ENCODE peak calls at places on chromosomes 6 and 20, in four cellular contexts. One of them, this sample, is unnamed.

GRCh38 chr20:10448270-10449156 is 13.4 kb downstream of the SLX4IP start:
- DNase-seq in ovary: no peak
- DNase-seq in uterus: no peak
- DNase-seq in HCT116: no peak
- DNase-seq in this sample: no peak

GRCh38 chr6:158850807-158851115 is 31.6 kb upstream of the EZR start:
- DNase-seq in ovary: no peak
- DNase-seq in HCT116: no peak
- DNase-seq in uterus: no peak
- DNase-seq in this sample: no peak

GRCh38 chr6:95784869-95785268 is 207.5 kb downstream of the MANEA start:
- DNase-seq in uterus: no peak
- DNase-seq in HCT116: no peak
- DNase-seq in ovary: no peak
- DNase-seq in this sample: no peak

GRCh38 chr20:58647162-58647813 is 3.8 kb upstream of the STX16 start:
- DNase-seq in HCT116: no peak
- DNase-seq in uterus: no peak
- DNase-seq in ovary: no peak
- DNase-seq in this sample: no peak

GRCh38 chr6:50147371-50147770 is 97.6 kb upstream of the DEFB112 start:
- DNase-seq in HCT116: no peak
- DNase-seq in ovary: no peak
- DNase-seq in uterus: no peak
- DNase-seq in this sample: no peak

GRCh38 chr20:37285664-37286374 is 3.6 kb upstream of the MANBAL start:
- DNase-seq in HCT116: no peak
- DNase-seq in uterus: no peak
- DNase-seq in ovary: no peak
- DNase-seq in this sample: no peak

GRCh38 chr6:133223458-133224014 is 17.6 kb upstream of the EYA4 start:
- DNase-seq in uterus: no peak
- DNase-seq in HCT116: no peak
- DNase-seq in ovary: no peak
- DNase-seq in this sample: no peak

GRCh38 chr6:106608080-106608668 is 21.1 kb downstream of the RTN4IP1 start:
- DNase-seq in ovary: no peak
- DNase-seq in uterus: no peak
- DNase-seq in HCT116: peak
- DNase-seq in this sample: no peak

GRCh38 chr6:82362868-82363267 is 749 bp upstream of the TPBG start:
- DNase-seq in uterus: peak
- DNase-seq in ovary: no peak
- DNase-seq in HCT116: no peak
- DNase-seq in this sample: no peak

GRCh38 chr6:141963543-141964295 is 169.0 kb upstream of the GJE1 start:
- DNase-seq in HCT116: no peak
- DNase-seq in ovary: no peak
- DNase-seq in uterus: no peak
- DNase-seq in this sample: no peak

GRCh38 chr6:42349753-42350573 is 101.8 kb downstream of the TRERF1 start:
- DNase-seq in ovary: no peak
- DNase-seq in uterus: no peak
- DNase-seq in HCT116: no peak
- DNase-seq in this sample: no peak

GRCh38 chr6:163529605-163530004 is 115.1 kb downstream of the QKI start:
- DNase-seq in HCT116: no peak
- DNase-seq in ovary: no peak
- DNase-seq in uterus: no peak
- DNase-seq in this sample: no peak

GRCh38 chr20:48025661-48026060 is 240.4 kb upstream of the SULF2 start:
- DNase-seq in ovary: no peak
- DNase-seq in HCT116: no peak
- DNase-seq in uterus: no peak
- DNase-seq in this sample: no peak

GRCh38 chr6:110367001-110367400 is 8.9 kb upstream of the METTL24 start:
- DNase-seq in uterus: no peak
- DNase-seq in ovary: no peak
- DNase-seq in HCT116: no peak
- DNase-seq in this sample: no peak

GRCh38 chr6:170284126-170284773 is 6.6 kb downstream of the DLL1 start:
- DNase-seq in ovary: peak
- DNase-seq in uterus: no peak
- DNase-seq in HCT116: no peak
- DNase-seq in this sample: no peak

GRCh38 chr20:62499758-62500236 is 24.0 kb upstream of the GATA5 start:
- DNase-seq in HCT116: no peak
- DNase-seq in uterus: no peak
- DNase-seq in ovary: no peak
- DNase-seq in this sample: no peak

GRCh38 chr6:92180090-92180489 is 1239.3 kb downstream of the EPHA7 start:
- DNase-seq in HCT116: no peak
- DNase-seq in ovary: no peak
- DNase-seq in uterus: no peak
- DNase-seq in this sample: no peak

GRCh38 chr6:13367396-13367795 is 39.1 kb upstream of the TBC1D7 start:
- DNase-seq in uterus: no peak
- DNase-seq in HCT116: no peak
- DNase-seq in ovary: no peak
- DNase-seq in this sample: no peak

GRCh38 chr6:74657033-74657432 is 548.8 kb downstream of the COL12A1 start:
- DNase-seq in HCT116: no peak
- DNase-seq in ovary: no peak
- DNase-seq in uterus: no peak
- DNase-seq in this sample: no peak

GRCh38 chr20:4090756-4091331 is 75.5 kb upstream of the RNF24 start:
- DNase-seq in uterus: no peak
- DNase-seq in HCT116: no peak
- DNase-seq in ovary: no peak
- DNase-seq in this sample: no peak

DNA sequence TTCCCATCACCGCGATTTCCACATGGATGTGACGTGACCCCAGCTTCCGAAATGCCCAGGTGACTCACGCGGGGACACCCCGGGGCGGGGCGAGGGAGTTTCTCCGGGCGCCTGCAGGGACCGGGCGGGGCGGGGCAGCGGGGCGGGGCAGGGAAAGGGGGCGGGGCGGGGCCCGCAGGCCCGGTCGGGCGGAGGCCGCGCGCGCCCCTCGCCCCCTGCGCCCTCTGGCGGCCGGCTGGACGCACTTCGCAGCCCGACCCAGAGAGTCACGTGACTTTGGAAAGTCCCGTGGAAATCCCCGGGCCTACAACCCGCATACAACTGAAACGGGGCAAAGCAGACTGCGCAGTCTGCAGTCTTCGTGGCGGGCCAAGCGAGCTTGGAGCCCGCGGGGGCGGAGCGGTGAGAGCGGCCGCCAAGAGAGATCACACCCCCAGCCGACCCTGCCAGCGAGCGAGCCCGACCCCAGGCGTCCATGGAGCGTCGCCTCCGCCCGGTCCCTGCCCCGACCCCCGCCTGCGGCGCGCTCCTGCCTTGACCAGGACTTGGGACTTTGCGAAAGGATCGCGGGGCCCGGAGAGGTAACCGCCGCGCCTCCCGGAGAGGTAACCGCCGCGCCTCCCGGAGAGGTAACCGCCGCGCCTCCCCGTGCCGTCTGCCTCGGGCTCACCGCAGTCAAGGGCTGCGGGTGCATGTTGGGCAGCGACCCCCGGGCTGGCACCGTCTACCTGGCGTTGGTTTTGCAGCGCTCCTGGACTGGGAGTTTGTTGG is at the start of gene TNFAIP3:
- DNase-seq in ovary: peak
- DNase-seq in uterus: peak
- DNase-seq in HCT116: peak
- DNase-seq in this sample: peak
- TF ChIP-seq POLR2A in ovary: peak
- TF ChIP-seq POLR2A in uterus: peak
- TF ChIP-seq POLR2A in HCT116: no peak
- TF ChIP-seq POLR2A in this sample: peak

DNA sequence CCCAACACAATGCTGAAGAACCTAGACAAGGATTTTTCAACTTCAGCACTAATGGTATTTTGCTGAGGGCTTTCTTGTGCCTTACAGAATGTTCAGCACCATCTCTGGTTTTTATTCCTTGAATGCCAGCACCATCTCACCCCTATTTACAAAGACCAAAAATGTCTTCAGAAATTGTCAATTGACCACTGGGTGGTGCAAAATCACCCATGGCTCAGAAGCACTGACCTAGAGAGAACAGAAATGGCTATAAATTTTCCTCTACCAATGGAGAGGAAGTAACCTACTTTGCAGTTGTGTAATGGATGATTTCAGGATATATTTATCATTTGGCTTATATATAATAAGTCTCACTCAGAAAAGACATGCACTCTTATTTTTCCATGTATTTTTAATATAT is 431.0 kb upstream of the IRAK1BP1 start:
- DNase-seq in uterus: no peak
- DNase-seq in ovary: no peak
- DNase-seq in HCT116: peak
- DNase-seq in this sample: no peak
- TF ChIP-seq CTCF in uterus: no peak
- TF ChIP-seq CTCF in ovary: no peak
- TF ChIP-seq CTCF in HCT116: peak
- TF ChIP-seq CTCF in this sample: no peak

GRCh38 chr6:33549196-33549595 is 30.9 kb downstream of the BAK1 start:
- DNase-seq in uterus: no peak
- DNase-seq in HCT116: no peak
- DNase-seq in ovary: no peak
- DNase-seq in this sample: no peak

GRCh38 chr6:33546766-33547165 is 33.3 kb downstream of the BAK1 start:
- DNase-seq in HCT116: no peak
- DNase-seq in uterus: no peak
- DNase-seq in ovary: no peak
- DNase-seq in this sample: no peak

GRCh38 chr6:33551538-33551937 is 28.5 kb downstream of the BAK1 start:
- DNase-seq in ovary: no peak
- DNase-seq in HCT116: no peak
- DNase-seq in uterus: no peak
- DNase-seq in this sample: no peak

GRCh38 chr6:33549896-33550295 is 30.2 kb downstream of the BAK1 start:
- DNase-seq in uterus: no peak
- DNase-seq in ovary: no peak
- DNase-seq in HCT116: no peak
- DNase-seq in this sample: no peak

GRCh38 chr6:33547499-33547898 is 32.6 kb downstream of the BAK1 start:
- DNase-seq in HCT116: no peak
- DNase-seq in ovary: no peak
- DNase-seq in uterus: no peak
- DNase-seq in this sample: no peak
- H3K27ac ChIP-seq in HCT116: no peak
- H3K27ac ChIP-seq in ovary: no peak
- H3K27ac ChIP-seq in uterus: no peak
- H3K27ac ChIP-seq in this sample: no peak

GRCh38 chr20:38875170-38875993 is 50.8 kb upstream of the FAM83D start:
- DNase-seq in uterus: peak
- DNase-seq in HCT116: no peak
- DNase-seq in ovary: no peak
- DNase-seq in this sample: no peak
- TF ChIP-seq POLR2A in uterus: no peak
- TF ChIP-seq POLR2A in HCT116: no peak
- TF ChIP-seq POLR2A in ovary: no peak
- TF ChIP-seq POLR2A in this sample: no peak

GRCh38 chr6:116439572-116439971 is 21.6 kb upstream of the CALHM6 start:
- DNase-seq in HCT116: no peak
- DNase-seq in ovary: no peak
- DNase-seq in uterus: no peak
- DNase-seq in this sample: no peak
- TF ChIP-seq CTCF in HCT116: no peak
- TF ChIP-seq CTCF in ovary: no peak
- TF ChIP-seq CTCF in uterus: no peak
- TF ChIP-seq CTCF in this sample: no peak

DNA sequence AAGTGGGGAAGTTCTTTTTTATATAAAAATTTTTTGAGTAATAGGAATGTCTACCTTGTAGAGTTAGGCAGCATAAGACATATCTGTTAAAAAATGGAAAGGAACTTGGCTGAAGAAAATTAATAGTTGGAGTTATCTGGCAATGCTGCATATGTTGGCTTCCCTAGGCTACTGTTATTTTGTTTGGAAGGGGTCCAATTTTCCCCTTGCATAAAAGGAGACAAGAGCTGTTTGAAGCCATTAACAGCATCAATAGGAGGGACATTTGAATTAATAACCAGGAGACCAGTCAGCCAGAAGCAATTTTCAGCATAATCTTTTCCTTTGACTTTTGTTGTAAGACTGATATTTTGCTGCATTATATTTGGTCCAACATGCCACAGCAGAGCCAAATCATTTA is 80.9 kb upstream of the TAB2 start:
- DNase-seq in uterus: no peak
- DNase-seq in HCT116: no peak
- DNase-seq in ovary: no peak
- DNase-seq in this sample: no peak
- H3K27ac ChIP-seq in uterus: no peak
- H3K27ac ChIP-seq in HCT116: no peak
- H3K27ac ChIP-seq in ovary: no peak
- H3K27ac ChIP-seq in this sample: no peak

This sample was measured in esophagus squamous epithelium.